ENCODE peak calls at places on chromosome 7, in five cellular contexts. J, T, O, R and B are unnamed samples.

GRCh38 chr7:102431617-102432298 is 1.6 kb upstream of the ORAI2 start:
- DNase-seq in J (peak), T (no peak), O (peak), R (no peak), B (no peak)

GRCh38 chr7:74040101-74040790 is 12.3 kb downstream of the ELN start:
- DNase-seq in J (no peak), T (no peak), O (no peak), R (no peak), B (no peak)

GRCh38 chr7:134297489-134297888 is 19.2 kb downstream of the SLC35B4 start:
- DNase-seq in J (no peak), T (no peak), O (no peak), R (no peak), B (no peak)

GRCh38 chr7:50704844-50705243 is 77.9 kb downstream of the GRB10 start:
- DNase-seq in J (no peak), T (no peak), O (no peak), R (no peak), B (no peak)

GRCh38 chr7:77288676-77289320 is 89.2 kb upstream of the FGL2 start:
- DNase-seq in J (no peak), T (no peak), O (no peak), R (no peak), B (no peak)

GRCh38 chr7:23264916-23265458 is 18.4 kb downstream of the GPNMB start:
- DNase-seq in J (no peak), T (no peak), O (no peak), R (no peak), B (no peak)

GRCh38 chr7:140810830-140811556 is 113.7 kb downstream of the BRAF start:
- DNase-seq in J (peak), T (peak), O (peak), R (peak), B (peak)

GRCh38 chr7:138834583-138834982 is 36.6 kb upstream of the ATP6V0A4 start:
- DNase-seq in J (no peak), T (no peak), O (no peak), R (no peak), B (no peak)

GRCh38 chr7:66183700-66184099 is 21.4 kb upstream of the TPST1 start:
- DNase-seq in J (no peak), T (no peak), O (no peak), R (no peak), B (no peak)

GRCh38 chr7:128890306-128891109 is 20.0 kb downstream of the KCP start:
- DNase-seq in J (no peak), T (no peak), O (peak), R (no peak), B (peak)

GRCh38 chr7:128891942-128892269 is 18.6 kb downstream of the KCP start:
- DNase-seq in J (no peak), T (no peak), O (no peak), R (no peak), B (no peak)

GRCh38 chr7:128893251-128894100 is 17.0 kb downstream of the KCP start:
- DNase-seq in J (no peak), T (no peak), O (peak), R (no peak), B (no peak)

GRCh38 chr7:128892521-128893250 is 17.8 kb downstream of the KCP start:
- DNase-seq in J (no peak), T (no peak), O (no peak), R (no peak), B (no peak)

GRCh38 chr7:128891110-128891941 is 19.2 kb downstream of the KCP start:
- DNase-seq in J (no peak), T (no peak), O (no peak), R (no peak), B (peak)
- TF ChIP-seq CTCF in J (no peak), T (no peak), O (no peak), R (no peak), B (no peak)

DNA sequence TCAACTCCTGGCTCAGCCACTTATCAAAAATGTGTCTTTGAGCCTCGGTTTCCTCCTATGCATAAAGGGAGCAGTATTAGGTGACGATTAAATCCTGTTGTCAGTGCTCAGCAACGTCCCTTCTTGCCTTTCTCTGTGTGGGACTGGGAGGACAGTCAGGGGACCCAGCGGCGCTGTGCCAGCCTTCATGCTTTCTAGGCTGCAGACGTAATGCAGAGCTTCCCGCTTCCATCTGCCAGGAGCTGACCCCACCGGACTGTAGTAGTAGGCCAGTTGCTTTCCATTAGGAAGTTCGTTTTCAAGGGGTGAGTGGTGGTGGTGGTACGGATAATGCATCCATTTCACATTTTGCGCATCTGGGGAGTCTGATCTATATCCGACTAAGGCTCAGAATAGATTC is 321.8 kb downstream of the PLXNA4 start:
- DNase-seq in J (no peak), T (no peak), O (no peak), R (no peak), B (no peak)
- TF ChIP-seq CTCF in J (no peak), T (no peak), O (no peak), R (no peak), B (no peak)

GRCh38 chr7:127487381-127487780 is 94.9 kb upstream of the ZNF800 start:
- DNase-seq in J (no peak), T (no peak), O (no peak), R (no peak), B (no peak)

GRCh38 chr7:127486654-127487053 is 94.1 kb upstream of the ZNF800 start:
- DNase-seq in J (no peak), T (no peak), O (no peak), R (no peak), B (no peak)

GRCh38 chr7:127485482-127485881 is 93.0 kb upstream of the ZNF800 start:
- DNase-seq in J (peak), T (no peak), O (no peak), R (no peak), B (no peak)

GRCh38 chr7:127484954-127485353 is 92.4 kb upstream of the ZNF800 start:
- DNase-seq in J (no peak), T (no peak), O (no peak), R (no peak), B (no peak)
- TF ChIP-seq CTCF in J (no peak), T (no peak), O (no peak), R (no peak), B (no peak)

DNA sequence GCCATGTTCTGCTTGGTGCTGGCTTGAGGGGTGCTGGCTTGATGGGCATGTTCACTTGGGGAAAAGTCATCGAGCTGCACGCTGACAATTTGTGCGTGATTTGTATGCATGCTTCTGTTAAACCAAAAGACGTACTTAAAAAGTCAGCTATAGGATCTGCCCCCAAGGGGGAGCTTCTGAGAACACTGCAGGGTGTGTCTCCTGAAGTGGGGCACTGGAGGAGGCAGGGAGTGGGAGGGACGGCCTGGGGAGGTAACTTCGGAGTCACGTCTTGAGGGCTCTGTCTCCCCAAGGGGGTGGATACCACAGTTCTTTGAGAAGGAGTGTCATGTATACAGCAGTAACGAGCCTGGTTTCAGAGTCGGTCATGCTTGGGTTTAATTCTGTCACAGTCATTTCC is 406.5 kb downstream of the PLXNA4 start:
- DNase-seq in J (no peak), T (no peak), O (no peak), R (no peak), B (no peak)
- TF ChIP-seq CTCF in J (no peak), T (no peak), O (no peak), R (no peak), B (no peak)

DNA sequence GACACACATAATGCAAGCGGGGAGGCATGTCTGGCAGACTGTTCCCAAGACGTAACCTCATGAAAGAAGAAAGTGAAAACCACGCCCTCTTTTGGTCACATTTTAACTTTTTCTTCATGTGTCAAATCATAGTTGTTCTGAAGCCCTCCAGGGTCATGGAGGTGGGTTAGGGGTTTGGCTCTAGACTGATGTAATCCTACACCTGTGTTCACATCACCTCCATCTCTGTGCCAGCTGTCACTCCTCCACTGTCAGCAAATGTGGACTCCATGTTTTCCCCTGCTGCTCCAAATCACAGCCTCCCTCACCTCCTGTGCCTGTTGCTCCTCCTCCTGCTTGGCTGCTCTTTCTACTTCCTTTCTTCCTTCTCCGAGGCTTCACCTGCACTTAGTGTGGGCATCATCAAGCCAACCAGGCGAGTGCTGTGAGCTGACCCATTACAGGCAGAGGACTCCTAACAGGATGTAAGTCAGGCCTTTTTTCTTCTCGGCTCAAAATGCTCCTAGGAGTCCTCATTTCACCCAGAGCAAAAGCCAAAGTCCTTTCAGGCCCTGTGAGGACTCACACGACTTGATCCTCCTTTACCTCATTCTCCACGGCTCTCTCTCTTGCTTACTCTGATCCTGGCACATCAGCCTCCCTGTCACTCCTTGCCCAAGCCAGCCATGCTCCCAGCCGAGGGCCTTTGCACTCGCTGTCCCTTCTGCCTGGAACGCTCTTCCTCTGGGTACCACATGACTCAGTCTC is 66.4 kb upstream of the IFRD1 start:
- DNase-seq in J (no peak), T (no peak), O (no peak), R (no peak), B (no peak)
- TF ChIP-seq CTCF in J (no peak), T (no peak), O (no peak), R (peak), B (no peak)

GRCh38 chr7:95865716-95866371 is 93.5 kb downstream of the DYNC1I1 start:
- DNase-seq in J (no peak), T (no peak), O (no peak), R (no peak), B (no peak)
- TF ChIP-seq CTCF in J (no peak), T (no peak), O (no peak), R (no peak), B (peak)

DNA sequence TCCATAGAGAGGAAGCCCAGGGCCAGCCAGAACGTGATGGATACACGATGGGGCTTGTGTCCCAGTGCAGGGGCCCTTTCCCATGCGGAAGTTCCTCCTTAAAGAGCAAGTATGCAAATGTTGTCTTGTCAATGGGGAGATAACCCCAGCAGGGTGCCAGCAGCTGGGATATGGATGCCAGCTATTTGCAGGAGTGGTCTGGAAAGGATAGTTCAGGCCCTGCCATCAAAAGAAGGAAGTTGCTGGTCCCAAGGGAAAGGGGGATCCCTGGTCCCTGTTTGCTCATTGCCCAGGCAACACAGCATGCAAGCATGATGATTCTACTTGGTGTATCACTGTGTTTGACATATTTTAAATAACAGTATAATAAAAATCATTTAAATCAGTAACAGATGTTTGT is 73.1 kb upstream of the HECW1 start:
- DNase-seq in J (no peak), T (no peak), O (no peak), R (no peak), B (no peak)
- TF ChIP-seq CTCF in J (no peak), T (no peak), O (no peak), R (no peak), B (no peak)

DNA sequence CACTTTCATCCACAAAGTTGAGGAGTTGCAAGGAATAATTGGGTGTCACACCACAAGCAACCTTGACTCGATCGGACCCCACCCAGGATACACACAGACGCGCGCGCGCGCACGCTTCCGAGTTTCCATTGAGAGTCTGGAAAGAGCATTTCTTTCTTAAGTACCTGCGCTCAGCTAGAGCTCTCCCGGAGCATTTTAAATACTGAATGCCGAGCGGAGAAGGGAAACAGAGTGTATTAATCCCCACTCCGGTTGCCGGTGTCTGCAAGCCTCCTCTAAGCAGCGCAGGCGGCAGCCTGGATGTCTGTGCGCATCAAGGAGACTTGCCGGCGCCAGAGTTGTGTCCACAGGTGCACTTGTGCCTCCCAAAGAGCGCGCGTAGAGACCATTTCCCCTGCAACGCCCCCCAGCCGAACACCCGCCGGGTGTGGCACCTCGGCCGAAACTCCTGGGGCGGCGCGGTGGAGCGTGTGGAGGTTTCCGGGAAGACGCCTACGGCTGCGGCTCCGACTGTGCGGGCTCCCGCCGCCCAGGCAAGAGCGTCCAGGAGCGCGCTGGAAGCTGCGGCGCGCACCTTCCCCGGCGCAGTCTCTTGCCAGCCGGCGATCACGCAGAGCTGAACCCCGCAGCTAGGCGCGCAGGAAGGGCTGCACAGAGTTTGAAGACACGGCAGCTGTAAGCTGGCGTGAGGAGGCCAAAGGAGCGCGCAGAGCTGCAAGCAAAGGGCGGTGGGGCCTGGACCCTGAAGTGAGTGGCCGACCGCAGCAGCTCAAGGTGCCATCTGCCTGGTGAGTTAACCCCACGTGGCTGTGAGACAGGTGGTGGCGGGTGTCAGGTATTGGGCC is 1.1 kb upstream of the FEZF1 start:
- DNase-seq in J (peak), T (no peak), O (no peak), R (no peak), B (peak)
- TF ChIP-seq CTCF in J (no peak), T (no peak), O (no peak), R (no peak), B (no peak)

DNA sequence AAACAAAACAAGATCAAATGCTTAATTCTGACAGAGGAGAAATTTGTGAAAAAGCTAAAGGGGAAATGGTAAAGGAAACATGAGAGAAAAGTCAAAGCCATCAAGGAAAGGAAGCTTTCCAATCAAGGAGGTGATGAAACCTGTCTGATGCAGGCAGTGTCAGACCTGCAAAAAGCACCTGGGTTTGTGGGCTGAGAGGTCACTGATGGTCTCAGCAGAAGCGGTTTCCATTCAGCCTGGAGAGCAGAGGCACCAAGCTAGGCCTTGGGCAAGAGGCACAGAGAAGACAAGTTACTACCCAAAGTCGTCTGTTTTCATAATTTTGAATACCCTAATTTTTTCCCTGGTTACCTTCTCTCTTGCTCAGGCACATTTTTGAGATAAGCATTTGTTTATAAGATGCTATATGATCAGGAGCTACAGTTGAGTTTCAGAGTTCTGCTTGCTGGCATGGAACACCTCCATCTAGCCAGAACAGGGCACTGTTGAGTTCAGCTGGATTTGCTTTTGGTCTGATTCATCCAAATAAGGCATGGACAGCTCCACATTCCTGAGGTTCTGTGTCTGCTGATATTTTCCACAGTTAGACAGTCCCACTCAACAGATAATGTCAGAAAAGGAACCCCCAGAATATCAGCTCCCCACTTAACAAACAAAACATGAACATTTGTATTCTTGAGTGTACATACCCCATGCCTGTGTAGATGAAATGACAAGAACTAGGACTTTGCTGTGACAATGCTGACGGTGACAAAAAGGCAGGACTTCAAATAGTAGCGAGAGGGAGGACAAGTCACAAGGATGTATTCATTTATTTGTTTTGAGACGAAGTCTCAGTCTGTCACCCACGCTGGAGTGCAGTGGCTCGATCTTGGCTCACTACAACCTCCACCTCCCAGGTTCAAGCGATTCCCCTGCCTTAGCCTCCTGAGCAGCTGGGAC is 4.9 kb upstream of the PPIA start:
- DNase-seq in J (no peak), T (no peak), O (no peak), R (peak), B (no peak)
- TF ChIP-seq CTCF in J (no peak), T (no peak), O (no peak), R (no peak), B (no peak)